ENCODE peak calls at places on chromosomes 16 and 17, in five cellular contexts. D is ovary, N is MM.1S, X is psoas muscle, R is HepG2. B is an unnamed sample.

GRCh38 chr16:561957-562938 is 2.1 kb downstream of the PRR35 start:
- DNase-seq in D (no peak), N (no peak), X (no peak), R (no peak), B (no peak)

GRCh38 chr17:45319239-45319703 is 2.5 kb upstream of the MAP3K14 start:
- DNase-seq in D (no peak), N (no peak), X (no peak), R (no peak), B (no peak)

GRCh38 chr16:81003610-81004460 is 2.9 kb downstream of the CMC2 start:
- DNase-seq in D (no peak), N (peak), X (peak), R (no peak), B (no peak)

GRCh38 chr16:84104231-84104630 is 12.5 kb downstream of the MBTPS1 start:
- DNase-seq in D (no peak), N (no peak), X (no peak), R (no peak), B (no peak)

GRCh38 chr16:2719328-2720062 is 529 bp downstream of the PRSS27 start:
- DNase-seq in D (no peak), N (no peak), X (no peak), R (peak), B (no peak)

GRCh38 chr16:12988071-12988470 is 86.7 kb downstream of the SHISA9 start:
- DNase-seq in D (no peak), N (no peak), X (no peak), R (no peak), B (no peak)

GRCh38 chr17:4453821-4454591 is 20.3 kb downstream of the SPNS3 start:
- DNase-seq in D (no peak), N (no peak), X (no peak), R (peak), B (no peak)

GRCh38 chr16:70634861-70635260 is 11.5 kb upstream of the IL34 start:
- DNase-seq in D (no peak), N (no peak), X (no peak), R (no peak), B (no peak)

GRCh38 chr17:732788-733720 is 658 bp downstream of the TLCD3A start:
- DNase-seq in D (no peak), N (peak), X (peak), R (no peak), B (no peak)

GRCh38 chr17:70059076-70059475 is 15.9 kb upstream of the KCNJ16 start:
- DNase-seq in D (no peak), N (no peak), X (no peak), R (no peak), B (no peak)

DNA sequence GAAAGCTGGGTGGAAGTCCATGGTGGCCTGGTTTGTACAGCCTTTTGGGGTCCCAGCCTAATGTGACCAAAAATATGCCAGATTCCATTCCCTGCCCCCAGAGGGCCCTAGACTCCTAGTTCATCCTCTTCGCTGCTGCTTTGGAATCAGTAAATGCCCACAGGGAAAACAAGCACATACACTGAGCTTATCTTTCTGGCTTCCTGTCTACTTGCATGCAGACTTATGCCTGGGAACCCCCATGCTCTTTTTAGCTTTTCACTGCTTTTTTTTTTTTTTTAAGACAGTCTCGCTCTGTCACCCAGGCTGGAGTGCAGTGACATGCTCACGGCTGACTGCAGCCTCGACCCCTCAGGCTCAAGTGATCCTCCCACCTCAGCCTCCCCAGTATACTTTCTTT is 6.2 kb upstream of the CD300LG start:
- DNase-seq in D (no peak), N (no peak), X (no peak), R (peak), B (no peak)
- TF ChIP-seq CTCF in D (no peak), N (no peak), X (no peak), R (peak), B (no peak)

DNA sequence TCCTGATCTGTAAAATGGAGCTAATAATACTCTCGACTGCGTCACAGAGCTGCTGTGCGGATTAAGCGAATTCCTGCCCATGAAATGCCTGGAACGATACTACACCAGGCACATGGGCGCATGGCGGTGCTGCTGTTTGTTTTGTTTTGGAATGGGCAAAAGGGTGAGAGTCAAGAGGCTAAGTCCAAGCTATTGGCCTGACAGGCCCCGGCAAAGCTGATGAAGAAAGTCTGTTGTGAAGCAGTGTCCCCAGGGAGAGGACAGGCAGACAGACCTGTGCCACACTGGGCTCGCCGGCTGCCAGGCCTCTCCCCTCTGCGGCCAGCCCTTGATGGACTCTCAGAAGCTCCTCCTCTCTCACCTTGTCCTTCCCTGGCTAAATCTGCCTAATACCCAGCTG is 31.3 kb upstream of the RASD1 start:
- DNase-seq in D (no peak), N (no peak), X (peak), R (no peak), B (no peak)
- H3K27ac ChIP-seq in D (no peak), N (no peak), X (peak), R (no peak), B (no peak)

DNA sequence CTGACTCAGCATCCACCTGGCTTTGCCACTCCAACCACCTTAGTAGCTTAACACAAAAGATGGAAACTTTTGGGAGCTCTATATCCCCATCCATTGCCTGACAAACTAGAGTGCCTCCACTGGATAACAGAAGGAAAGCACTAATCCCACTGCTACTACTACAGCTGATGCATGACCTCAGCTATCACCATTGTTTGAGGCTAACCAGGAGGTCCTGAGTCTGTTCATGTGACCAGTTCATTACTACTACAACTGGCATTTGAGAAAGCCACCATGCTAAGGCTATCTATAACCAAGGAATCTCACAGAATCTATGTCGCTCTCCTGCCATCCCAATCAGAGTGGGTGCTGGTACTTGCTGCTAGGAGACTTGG is 604.3 kb upstream of the CA10 start:
- DNase-seq in D (no peak), N (no peak), X (no peak), R (no peak), B (no peak)
- H3K4me3 ChIP-seq in D (no peak), N (no peak), X (no peak), R (no peak), B (no peak)

GRCh38 chr17:17847726-17848125 is 10.9 kb upstream of the SREBF1 start:
- DNase-seq in D (no peak), N (no peak), X (no peak), R (no peak), B (no peak)

GRCh38 chr17:17847102-17847501 is 10.3 kb upstream of the SREBF1 start:
- DNase-seq in D (no peak), N (no peak), X (no peak), R (no peak), B (no peak)

GRCh38 chr17:17849147-17849820 is 12.5 kb upstream of the SREBF1 start:
- DNase-seq in D (peak), N (no peak), X (peak), R (peak), B (no peak)

GRCh38 chr17:17849863-17850373 is 13.1 kb upstream of the SREBF1 start:
- DNase-seq in D (peak), N (no peak), X (peak), R (peak), B (no peak)

DNA sequence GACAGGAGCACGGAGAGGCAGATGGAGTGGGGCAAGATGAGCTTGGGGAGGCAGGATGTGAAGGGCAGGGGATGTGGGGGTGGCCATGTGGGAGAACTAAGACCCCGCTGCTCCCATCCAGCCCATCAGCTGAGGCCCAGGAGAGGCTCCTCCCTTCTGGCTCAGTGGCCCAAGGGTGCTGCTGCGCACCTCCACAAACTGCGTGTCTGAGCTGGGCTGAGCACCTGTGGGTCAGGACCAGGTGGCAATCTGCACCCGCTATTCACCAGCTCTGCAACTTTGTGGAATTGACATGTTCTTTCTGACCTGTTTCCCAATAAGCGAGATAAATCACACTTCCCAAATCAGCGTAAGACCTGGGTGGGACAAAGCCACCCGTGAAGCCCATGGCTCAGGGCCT is 11.5 kb upstream of the SREBF1 start:
- DNase-seq in D (no peak), N (no peak), X (no peak), R (no peak), B (no peak)
- TF ChIP-seq CTCF in D (no peak), N (no peak), X (no peak), R (no peak), B (no peak)